ENCODE peak calls at places on chromosomes 16 and 17, in six cellular contexts. Z is stimulated activated CD4-positive, alpha-beta T cell treated with anti-CD3 and anti-CD28 coated beads, Interleukin-2, amount 100 ng/mL, for 24 hours; I is small intestine; L is glutamatergic neuron; O is AG08395; H is substantia nigra. G is an unnamed sample.

GRCh38 chr17:45784583-45785372 is 658 bp downstream of the CRHR1 start:
- DNase-seq in L (peak), H (no peak), O (peak), I (peak), Z (peak), G (no peak)

GRCh38 chr16:70710422-70711210 is 24.8 kb upstream of the MTSS2 start:
- DNase-seq in I (no peak), O (no peak), L (no peak), Z (no peak), H (no peak), G (no peak)

GRCh38 chr16:88483392-88483641 is 30.2 kb downstream of the ZFPM1 start:
- DNase-seq in L (no peak), I (no peak), O (no peak), Z (no peak), H (no peak), G (no peak)

GRCh38 chr16:56824335-56824734 is 40.7 kb upstream of the SLC12A3 start:
- DNase-seq in O (peak), H (peak), I (peak), Z (no peak), L (no peak), G (peak)

GRCh38 chr17:2982854-2983636 is 80.4 kb downstream of the OR1D5 start:
- DNase-seq in L (no peak), H (peak), I (no peak), O (peak), Z (no peak), G (peak)

GRCh38 chr16:2177561-2177960 is 18.8 kb downstream of the CASKIN1 start:
- DNase-seq in Z (no peak), H (no peak), O (no peak), I (no peak), L (no peak), G (no peak)

GRCh38 chr17:33509331-33509730 is 216.2 kb upstream of the ASIC2 start:
- DNase-seq in L (no peak), O (no peak), H (no peak), Z (no peak), I (no peak), G (no peak)

GRCh38 chr16:84194018-84194417 is 3.1 kb downstream of the ADAD2 start:
- DNase-seq in O (no peak), L (no peak), H (no peak), I (no peak), Z (no peak), G (no peak)

GRCh38 chr16:49485663-49486062 is 112.1 kb downstream of the C16orf78 start:
- DNase-seq in L (peak), I (no peak), H (no peak), Z (no peak), O (no peak), G (no peak)

GRCh38 chr17:82376042-82376730 is 4.6 kb downstream of the UTS2R start:
- DNase-seq in Z (no peak), O (no peak), L (no peak), H (no peak), I (no peak), G (no peak)

GRCh38 chr16:66472961-66473610 is 46.0 kb downstream of the BEAN1 start:
- DNase-seq in Z (no peak), L (no peak), O (no peak), H (no peak), I (no peak), G (no peak)

GRCh38 chr16:67375161-67375560 is 18.1 kb downstream of the TPPP3 start:
- DNase-seq in H (no peak), O (no peak), Z (no peak), L (no peak), I (no peak), G (no peak)

GRCh38 chr16:73022534-73022933 is 25.4 kb downstream of the ZFHX3 start:
- DNase-seq in I (no peak), O (no peak), Z (no peak), L (no peak), H (no peak), G (no peak)

GRCh38 chr16:13527332-13527731 is 392.6 kb upstream of the ERCC4 start:
- DNase-seq in Z (no peak), O (no peak), I (no peak), L (no peak), H (no peak), G (no peak)

GRCh38 chr16:70679653-70680494 is 6.0 kb downstream of the MTSS2 start:
- DNase-seq in L (peak), I (no peak), H (no peak), Z (no peak), O (no peak), G (no peak)

GRCh38 chr16:19182487-19182886 is 14.4 kb downstream of the SYT17 start:
- DNase-seq in I (no peak), L (no peak), O (no peak), H (no peak), Z (no peak), G (no peak)

GRCh38 chr16:74749291-74750055 is 25.1 kb downstream of the FA2H start:
- DNase-seq in Z (no peak), O (no peak), L (no peak), H (peak), I (no peak), G (no peak)

GRCh38 chr17:30326816-30327215 is 7.0 kb downstream of the TMIGD1 start:
- DNase-seq in Z (no peak), H (no peak), I (peak), O (no peak), L (no peak), G (no peak)

GRCh38 chr17:58535431-58535830 is 21.0 kb upstream of the MTMR4 start:
- DNase-seq in Z (no peak), H (no peak), I (peak), L (no peak), O (peak), G (no peak)

GRCh38 chr17:64028874-64029464 is 8.5 kb upstream of the ICAM2 start:
- DNase-seq in L (peak), Z (peak), I (peak), O (peak), H (peak), G (peak)

GRCh38 chr17:65799869-65800268 is 238.4 kb upstream of the AXIN2 start:
- DNase-seq in I (no peak), L (no peak), H (no peak), O (no peak), Z (no peak), G (no peak)

GRCh38 chr16:53768593-53768992 is 64.6 kb downstream of the FTO start:
- DNase-seq in I (no peak), H (no peak), L (no peak), Z (no peak), O (peak), G (peak)

GRCh38 chr17:67606471-67606870 is 111.3 kb upstream of the NOL11 start:
- DNase-seq in O (no peak), I (peak), Z (no peak), L (no peak), H (no peak), G (no peak)

GRCh38 chr16:17228048-17228707 is 242.6 kb downstream of the XYLT1 start:
- DNase-seq in L (no peak), Z (no peak), H (no peak), I (no peak), O (no peak), G (no peak)

GRCh38 chr16:89072216-89073130 is 21.2 kb upstream of the ACSF3 start:
- DNase-seq in I (no peak), Z (no peak), H (no peak), O (peak), L (peak), G (peak)

GRCh38 chr16:50154369-50154947 is 1.4 kb downstream of the TENT4B start:
- DNase-seq in H (peak), I (no peak), Z (no peak), O (peak), L (no peak), G (no peak)

GRCh38 chr17:50304781-50305404 is 30.6 kb downstream of the TMEM92 start:
- DNase-seq in H (no peak), I (no peak), L (no peak), O (no peak), Z (no peak), G (peak)

GRCh38 chr16:67150058-67150832 is 553 bp downstream of the B3GNT9 start:
- DNase-seq in O (peak), Z (peak), I (no peak), L (peak), H (peak), G (peak)

GRCh38 chr17:66142428-66142827 is 49.5 kb downstream of the CEP112 start:
- DNase-seq in L (no peak), O (no peak), I (peak), H (no peak), Z (no peak), G (no peak)

GRCh38 chr17:51016099-51016498 is 104.6 kb downstream of the SPAG9 start:
- DNase-seq in Z (no peak), O (no peak), H (no peak), L (no peak), I (no peak), G (no peak)

G was measured in fibroblast of gingiva.